ENCODE peak calls at places on chromosomes 5 and 9, in five cellular contexts. D is GM12878; M is activated CD4-positive, alpha-beta T cell treated with anti-CD3 and anti-CD28 coated beads, Interleukin-2, amount 10 ng/mL, durations not matched to agents 7 days and 5 days; N is Ammon's horn; J is endothelial cell. A is an unnamed sample.

GRCh38 chr9:19074836-19075235 is 25.6 kb downstream of the RRAGA start:
- DNase-seq in N (no peak), M (no peak), J (no peak), D (no peak), A (no peak)

GRCh38 chr9:32500768-32501167 is 25.2 kb downstream of the RIGI start:
- DNase-seq in N (no peak), M (no peak), J (no peak), D (no peak), A (no peak)

GRCh38 chr5:170475269-170476000 is 28.4 kb upstream of the KCNIP1 start:
- DNase-seq in M (no peak), J (no peak), D (no peak), N (no peak), A (no peak)

GRCh38 chr9:4298255-4299005 is 1.4 kb downstream of the GLIS3 start:
- DNase-seq in J (peak), N (peak), M (peak), D (no peak), A (peak)

GRCh38 chr5:160054047-160054446 is 45.1 kb downstream of the TTC1 start:
- DNase-seq in M (no peak), J (no peak), N (no peak), D (no peak), A (no peak)

GRCh38 chr5:177116631-177117373 is 16.8 kb upstream of the NSD1 start:
- DNase-seq in J (peak), N (peak), M (peak), D (no peak), A (no peak)

GRCh38 chr5:157540707-157541451 is 34.7 kb downstream of the ADAM19 start:
- DNase-seq in D (peak), M (peak), J (peak), N (no peak), A (no peak)

GRCh38 chr9:129008986-129009583 is 19.0 kb downstream of the SH3GLB2 start:
- DNase-seq in J (no peak), M (no peak), D (no peak), N (no peak), A (no peak)

GRCh38 chr9:14351206-14351605 is 37.3 kb upstream of the NFIB start:
- DNase-seq in M (no peak), D (no peak), J (no peak), N (peak), A (no peak)